ENCODE peak calls at places on chromosomes 2 and 18, in ten cellular contexts. C is hippocampal formation; W is KG1; H is AG08396; Q is neuronal stem cell; L is fibroblast of the aortic adventitia; D is AG04449; K is ELR; M is activated naive CD4-positive, alpha-beta T cell treated with anti-CD3 and anti-CD28 coated beads for 36 hours; E is sciatic nerve. S is an unnamed sample.

GRCh38 chr2:96359310-96359709 is 23.7 kb downstream of the NCAPH start:
- DNase-seq in H (no peak), W (no peak), Q (no peak), C (peak), M (peak), E (peak), D (no peak), L (no peak), K (no peak), S (no peak)

GRCh38 chr2:146079216-146079615 is 1559.3 kb upstream of the ZEB2 start:
- DNase-seq in M (no peak), D (no peak), L (no peak), H (no peak), W (no peak), Q (no peak), E (no peak), K (peak), C (no peak), S (no peak)

GRCh38 chr2:98895901-98896300 is 40.1 kb downstream of the CRACDL start:
- DNase-seq in H (no peak), Q (no peak), K (no peak), W (no peak), L (no peak), D (no peak), C (no peak), E (peak), M (no peak), S (no peak)

GRCh38 chr18:21344860-21345259 is 102.8 kb downstream of the GREB1L start:
- DNase-seq in L (no peak), W (no peak), D (no peak), C (no peak), H (no peak), Q (no peak), M (no peak), K (no peak), E (no peak), S (no peak)

GRCh38 chr2:1750935-1751767 is 6.8 kb upstream of the PXDN start:
- DNase-seq in Q (peak), M (peak), E (peak), D (no peak), W (no peak), C (peak), L (peak), K (peak), H (peak), S (peak)

GRCh38 chr18:73646196-73646595 is 501.4 kb downstream of the FBXO15 start:
- DNase-seq in D (no peak), M (no peak), L (peak), E (no peak), Q (no peak), W (no peak), K (peak), C (no peak), H (no peak), S (no peak)

GRCh38 chr2:155368934-155369333 is 670.4 kb downstream of the KCNJ3 start:
- DNase-seq in M (no peak), W (no peak), E (no peak), Q (no peak), L (peak), H (no peak), D (no peak), K (peak), C (peak), S (no peak)

GRCh38 chr2:25279091-25279651 is 62.6 kb downstream of the DNMT3A start:
- DNase-seq in L (peak), C (no peak), M (no peak), H (peak), Q (no peak), D (no peak), E (peak), W (peak), K (no peak), S (peak)

GRCh38 chr2:231627384-231628156 is 34.9 kb downstream of the TEX44 start:
- DNase-seq in E (no peak), Q (no peak), H (peak), K (no peak), W (no peak), C (no peak), L (peak), M (no peak), D (peak), S (no peak)

GRCh38 chr2:21017748-21018276 is 26.1 kb downstream of the APOB start:
- DNase-seq in W (no peak), E (no peak), C (no peak), L (no peak), M (no peak), H (no peak), K (no peak), D (no peak), Q (no peak), S (no peak)